ENCODE peak calls at places on chromosomes 6 and 20, in seven cellular contexts. One of them, this sample, is unnamed.

GRCh38 chr20:44187054-44187762 is at the start of gene JPH2:
- DNase-seq in neuronal stem cell: no peak
- DNase-seq in GM23248: peak; percentile 89
- DNase-seq in thyroid gland: peak; percentile 33
- DNase-seq in CD8-positive, alpha-beta memory T cell: no peak
- DNase-seq in neural progenitor cell: peak; percentile 59
- DNase-seq in upper lobe of right lung: no peak
- DNase-seq in this sample: peak; percentile 47

GRCh38 chr6:6003334-6004146 is 3.2 kb downstream of the NRN1 start:
- DNase-seq in thyroid gland: no peak
- DNase-seq in neuronal stem cell: no peak
- DNase-seq in GM23248: peak; percentile 77
- DNase-seq in CD8-positive, alpha-beta memory T cell: no peak
- DNase-seq in upper lobe of right lung: no peak
- DNase-seq in neural progenitor cell: peak; percentile 85
- DNase-seq in this sample: no peak

GRCh38 chr6:35776364-35777215 is at the start of gene CLPSL2:
- DNase-seq in upper lobe of right lung: peak; percentile 67
- DNase-seq in neural progenitor cell: peak; percentile 71
- DNase-seq in GM23248: peak; percentile 37
- DNase-seq in neuronal stem cell: no peak
- DNase-seq in CD8-positive, alpha-beta memory T cell: no peak
- DNase-seq in thyroid gland: peak; percentile 26
- DNase-seq in this sample: peak; percentile 41

GRCh38 chr6:39786636-39787035 is 5.5 kb upstream of the DAAM2 start:
- DNase-seq in neural progenitor cell: no peak
- DNase-seq in CD8-positive, alpha-beta memory T cell: no peak
- DNase-seq in upper lobe of right lung: no peak
- DNase-seq in thyroid gland: no peak
- DNase-seq in GM23248: no peak
- DNase-seq in neuronal stem cell: no peak
- DNase-seq in this sample: no peak

GRCh38 chr20:47950103-47950502 is 164.8 kb upstream of the SULF2 start:
- DNase-seq in upper lobe of right lung: no peak
- DNase-seq in CD8-positive, alpha-beta memory T cell: no peak
- DNase-seq in neuronal stem cell: no peak
- DNase-seq in thyroid gland: no peak
- DNase-seq in neural progenitor cell: no peak
- DNase-seq in GM23248: peak; percentile 15
- DNase-seq in this sample: peak; percentile 9

GRCh38 chr6:34560366-34561226 is 4.5 kb upstream of the SPDEF start:
- DNase-seq in neuronal stem cell: no peak
- DNase-seq in CD8-positive, alpha-beta memory T cell: no peak
- DNase-seq in thyroid gland: no peak
- DNase-seq in upper lobe of right lung: no peak
- DNase-seq in neural progenitor cell: no peak
- DNase-seq in GM23248: peak; percentile 51
- DNase-seq in this sample: no peak

GRCh38 chr6:75368151-75368779 is 83.7 kb upstream of the TMEM30A start:
- DNase-seq in CD8-positive, alpha-beta memory T cell: no peak
- DNase-seq in GM23248: no peak
- DNase-seq in upper lobe of right lung: no peak
- DNase-seq in neural progenitor cell: peak; percentile 76
- DNase-seq in thyroid gland: peak; percentile 49
- DNase-seq in neuronal stem cell: peak; percentile 33
- DNase-seq in this sample: peak; percentile 52

GRCh38 chr20:32440758-32441078 is 82.6 kb downstream of the ASXL1 start:
- DNase-seq in CD8-positive, alpha-beta memory T cell: no peak
- DNase-seq in upper lobe of right lung: no peak
- DNase-seq in neuronal stem cell: no peak
- DNase-seq in thyroid gland: no peak
- DNase-seq in GM23248: no peak
- DNase-seq in neural progenitor cell: no peak
- DNase-seq in this sample: no peak

GRCh38 chr6:132003516-132004178 is 52.5 kb upstream of the CCN2 start:
- DNase-seq in thyroid gland: no peak
- DNase-seq in GM23248: no peak
- DNase-seq in CD8-positive, alpha-beta memory T cell: no peak
- DNase-seq in neural progenitor cell: no peak
- DNase-seq in upper lobe of right lung: no peak
- DNase-seq in neuronal stem cell: no peak
- DNase-seq in this sample: no peak

GRCh38 chr20:35317416-35317815 is 25.2 kb upstream of the FAM83C start:
- DNase-seq in neuronal stem cell: no peak
- DNase-seq in CD8-positive, alpha-beta memory T cell: no peak
- DNase-seq in upper lobe of right lung: no peak
- DNase-seq in thyroid gland: no peak
- DNase-seq in GM23248: no peak
- DNase-seq in neural progenitor cell: no peak
- DNase-seq in this sample: no peak

GRCh38 chr6:148470606-148471299 is 128.1 kb downstream of the SASH1 start:
- DNase-seq in upper lobe of right lung: no peak
- DNase-seq in GM23248: no peak
- DNase-seq in neural progenitor cell: no peak
- DNase-seq in CD8-positive, alpha-beta memory T cell: no peak
- DNase-seq in thyroid gland: no peak
- DNase-seq in neuronal stem cell: no peak
- DNase-seq in this sample: no peak

GRCh38 chr20:59164681-59165388 is 1.2 kb downstream of the ZNF831 start:
- DNase-seq in upper lobe of right lung: no peak
- DNase-seq in neuronal stem cell: no peak
- DNase-seq in CD8-positive, alpha-beta memory T cell: no peak
- DNase-seq in neural progenitor cell: no peak
- DNase-seq in GM23248: no peak
- DNase-seq in thyroid gland: no peak
- DNase-seq in this sample: no peak

GRCh38 chr20:34986311-34987287 is 30.9 kb downstream of the MYH7B start:
- DNase-seq in thyroid gland: no peak
- DNase-seq in upper lobe of right lung: no peak
- DNase-seq in neural progenitor cell: no peak
- DNase-seq in GM23248: no peak
- DNase-seq in neuronal stem cell: no peak
- DNase-seq in CD8-positive, alpha-beta memory T cell: no peak
- DNase-seq in this sample: no peak

GRCh38 chr20:1206749-1207148 is 3.5 kb downstream of the C20orf202 start:
- DNase-seq in CD8-positive, alpha-beta memory T cell: no peak
- DNase-seq in GM23248: peak; percentile 59
- DNase-seq in thyroid gland: no peak
- DNase-seq in neuronal stem cell: no peak
- DNase-seq in neural progenitor cell: no peak
- DNase-seq in upper lobe of right lung: no peak
- DNase-seq in this sample: no peak

GRCh38 chr20:54068966-54069365 is 1.4 kb downstream of the BCAS1 start:
- DNase-seq in GM23248: no peak
- DNase-seq in neuronal stem cell: no peak
- DNase-seq in thyroid gland: no peak
- DNase-seq in CD8-positive, alpha-beta memory T cell: no peak
- DNase-seq in neural progenitor cell: no peak
- DNase-seq in upper lobe of right lung: no peak
- DNase-seq in this sample: no peak

GRCh38 chr6:45746046-45746445 is 269.6 kb downstream of the CLIC5 start:
- DNase-seq in CD8-positive, alpha-beta memory T cell: no peak
- DNase-seq in thyroid gland: no peak
- DNase-seq in upper lobe of right lung: no peak
- DNase-seq in GM23248: peak; percentile 48
- DNase-seq in neuronal stem cell: no peak
- DNase-seq in neural progenitor cell: no peak
- DNase-seq in this sample: no peak

GRCh38 chr6:44966449-44967091 is 361.6 kb upstream of the RUNX2 start:
- DNase-seq in upper lobe of right lung: no peak
- DNase-seq in thyroid gland: no peak
- DNase-seq in CD8-positive, alpha-beta memory T cell: no peak
- DNase-seq in neural progenitor cell: no peak
- DNase-seq in neuronal stem cell: no peak
- DNase-seq in GM23248: peak; percentile 54
- DNase-seq in this sample: no peak

GRCh38 chr6:2225422-2226392 is 19.7 kb downstream of the GMDS start:
- DNase-seq in thyroid gland: no peak
- DNase-seq in GM23248: peak; percentile 27
- DNase-seq in neuronal stem cell: no peak
- DNase-seq in neural progenitor cell: no peak
- DNase-seq in CD8-positive, alpha-beta memory T cell: no peak
- DNase-seq in upper lobe of right lung: no peak
- DNase-seq in this sample: peak; percentile 62

GRCh38 chr20:35907017-35907685 is 47.2 kb downstream of the SCAND1 start:
- DNase-seq in neuronal stem cell: no peak
- DNase-seq in upper lobe of right lung: no peak
- DNase-seq in neural progenitor cell: no peak
- DNase-seq in CD8-positive, alpha-beta memory T cell: no peak
- DNase-seq in GM23248: no peak
- DNase-seq in thyroid gland: no peak
- DNase-seq in this sample: no peak

GRCh38 chr6:111872521-111873177 is 603 bp downstream of the FYN start:
- DNase-seq in neural progenitor cell: peak; percentile 77
- DNase-seq in GM23248: peak; percentile 67
- DNase-seq in thyroid gland: peak; percentile 31
- DNase-seq in neuronal stem cell: peak; percentile 49
- DNase-seq in CD8-positive, alpha-beta memory T cell: peak; percentile 86
- DNase-seq in upper lobe of right lung: no peak
- DNase-seq in this sample: no peak

GRCh38 chr6:49004806-49005205 is 458.2 kb downstream of the MMUT start:
- DNase-seq in CD8-positive, alpha-beta memory T cell: no peak
- DNase-seq in upper lobe of right lung: no peak
- DNase-seq in thyroid gland: no peak
- DNase-seq in neural progenitor cell: no peak
- DNase-seq in neuronal stem cell: no peak
- DNase-seq in GM23248: no peak
- DNase-seq in this sample: no peak

GRCh38 chr20:6863355-6863754 is 95.9 kb downstream of the BMP2 start:
- DNase-seq in upper lobe of right lung: no peak
- DNase-seq in CD8-positive, alpha-beta memory T cell: no peak
- DNase-seq in neural progenitor cell: no peak
- DNase-seq in GM23248: no peak
- DNase-seq in neuronal stem cell: no peak
- DNase-seq in thyroid gland: no peak
- DNase-seq in this sample: no peak

GRCh38 chr20:20744170-20744725 is 31.8 kb upstream of the RALGAPA2 start:
- DNase-seq in GM23248: no peak
- DNase-seq in neural progenitor cell: no peak
- DNase-seq in thyroid gland: peak; percentile 17
- DNase-seq in CD8-positive, alpha-beta memory T cell: no peak
- DNase-seq in upper lobe of right lung: no peak
- DNase-seq in neuronal stem cell: no peak
- DNase-seq in this sample: no peak

GRCh38 chr6:117976030-117976651 is 69.1 kb downstream of the SLC35F1 start:
- DNase-seq in thyroid gland: no peak
- DNase-seq in CD8-positive, alpha-beta memory T cell: no peak
- DNase-seq in GM23248: peak; percentile 60
- DNase-seq in neural progenitor cell: peak; percentile 82
- DNase-seq in upper lobe of right lung: no peak
- DNase-seq in neuronal stem cell: peak; percentile 54
- DNase-seq in this sample: no peak

GRCh38 chr6:117389227-117390057 is 36.3 kb downstream of the ROS1 start:
- DNase-seq in neuronal stem cell: no peak
- DNase-seq in GM23248: peak; percentile 56
- DNase-seq in CD8-positive, alpha-beta memory T cell: no peak
- DNase-seq in upper lobe of right lung: no peak
- DNase-seq in neural progenitor cell: no peak
- DNase-seq in thyroid gland: no peak
- DNase-seq in this sample: no peak

GRCh38 chr6:157808405-157808950 is 14.6 kb upstream of the SNX9 start:
- DNase-seq in thyroid gland: peak; percentile 33
- DNase-seq in GM23248: no peak
- DNase-seq in upper lobe of right lung: no peak
- DNase-seq in neural progenitor cell: no peak
- DNase-seq in CD8-positive, alpha-beta memory T cell: no peak
- DNase-seq in neuronal stem cell: no peak
- DNase-seq in this sample: no peak
- H3K27ac ChIP-seq in thyroid gland: no peak overlapping the region
- H3K27ac ChIP-seq in GM23248: no peak overlapping the region
- H3K27ac ChIP-seq in upper lobe of right lung: no peak overlapping the region
- H3K27ac ChIP-seq in neural progenitor cell: no peak overlapping the region
- H3K27ac ChIP-seq in CD8-positive, alpha-beta memory T cell: no peak overlapping the region
- H3K27ac ChIP-seq in neuronal stem cell: no peak overlapping the region
- H3K27ac ChIP-seq in this sample: no peak overlapping the region

GRCh38 chr6:121759370-121759769 is 323.9 kb downstream of the GJA1 start:
- DNase-seq in neuronal stem cell: no peak
- DNase-seq in upper lobe of right lung: no peak
- DNase-seq in thyroid gland: no peak
- DNase-seq in GM23248: no peak
- DNase-seq in CD8-positive, alpha-beta memory T cell: no peak
- DNase-seq in neural progenitor cell: no peak
- DNase-seq in this sample: no peak
- H3K4me3 ChIP-seq in neuronal stem cell: no peak overlapping the region
- H3K4me3 ChIP-seq in upper lobe of right lung: no peak overlapping the region
- H3K4me3 ChIP-seq in thyroid gland: no peak overlapping the region
- H3K4me3 ChIP-seq in GM23248: no peak overlapping the region
- H3K4me3 ChIP-seq in CD8-positive, alpha-beta memory T cell: no peak overlapping the region
- H3K4me3 ChIP-seq in neural progenitor cell: no peak overlapping the region
- H3K4me3 ChIP-seq in this sample: no peak overlapping the region

DNA sequence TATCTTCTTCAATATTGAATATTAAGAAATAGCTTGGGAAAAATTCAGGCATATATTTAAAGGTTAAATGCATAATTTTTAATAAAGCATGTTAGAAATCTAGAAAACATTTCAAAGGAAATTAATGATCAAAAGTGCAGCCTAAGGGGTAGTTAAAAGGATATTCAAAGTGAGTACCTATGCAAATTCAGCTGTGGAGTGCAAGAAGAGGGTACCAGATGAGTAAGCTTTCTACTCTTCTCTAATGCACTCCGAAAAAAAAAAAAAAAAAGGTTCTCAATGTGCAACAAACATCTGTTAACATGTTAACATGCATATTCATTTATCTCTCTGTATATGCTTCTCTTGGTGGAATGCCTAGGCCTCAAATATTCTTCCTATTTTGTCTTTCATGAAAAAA is 32.0 kb upstream of the KATNA1 start:
- DNase-seq in neuronal stem cell: no peak
- DNase-seq in GM23248: no peak
- DNase-seq in upper lobe of right lung: no peak
- DNase-seq in CD8-positive, alpha-beta memory T cell: no peak
- DNase-seq in thyroid gland: no peak
- DNase-seq in neural progenitor cell: no peak
- DNase-seq in this sample: no peak
- H3K27ac ChIP-seq in neuronal stem cell: no peak overlapping the region
- H3K27ac ChIP-seq in GM23248: no peak overlapping the region
- H3K27ac ChIP-seq in upper lobe of right lung: no peak overlapping the region
- H3K27ac ChIP-seq in CD8-positive, alpha-beta memory T cell: no peak overlapping the region
- H3K27ac ChIP-seq in thyroid gland: no peak overlapping the region
- H3K27ac ChIP-seq in neural progenitor cell: no peak overlapping the region
- H3K27ac ChIP-seq in this sample: no peak overlapping the region

GRCh38 chr20:23047001-23047737 is 2.3 kb downstream of the THBD start:
- DNase-seq in CD8-positive, alpha-beta memory T cell: no peak
- DNase-seq in neural progenitor cell: no peak
- DNase-seq in upper lobe of right lung: no peak
- DNase-seq in thyroid gland: peak; percentile 69
- DNase-seq in GM23248: no peak
- DNase-seq in neuronal stem cell: no peak
- DNase-seq in this sample: no peak
- H3K4me3 ChIP-seq in CD8-positive, alpha-beta memory T cell: no peak overlapping the region
- H3K4me3 ChIP-seq in neural progenitor cell: no peak overlapping the region
- H3K4me3 ChIP-seq in upper lobe of right lung: peak overlapping the region; percentile 68
- H3K4me3 ChIP-seq in thyroid gland: no peak overlapping the region
- H3K4me3 ChIP-seq in GM23248: peak overlapping the region; percentile 77
- H3K4me3 ChIP-seq in neuronal stem cell: peak overlapping the region; percentile 43
- H3K4me3 ChIP-seq in this sample: no peak overlapping the region

DNA sequence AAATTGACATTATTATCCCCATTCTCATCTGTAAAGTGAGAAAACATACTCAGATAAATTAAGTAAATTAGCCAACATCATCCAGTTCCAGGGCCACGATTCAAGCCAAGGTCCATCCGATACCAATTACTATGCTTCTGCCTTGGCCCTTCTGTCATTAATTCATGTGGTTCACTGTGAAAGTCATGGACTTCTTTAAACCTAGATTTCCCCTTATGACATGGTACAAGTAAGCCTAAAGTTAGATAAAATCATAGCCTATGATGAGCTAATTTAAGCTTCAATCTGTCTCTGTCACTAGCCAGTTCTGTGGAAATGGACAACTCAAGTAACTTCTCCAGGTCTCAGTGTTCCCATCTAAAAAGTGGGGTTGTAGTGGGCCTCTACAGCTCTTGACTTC is 225.5 kb upstream of the MARCKS start:
- DNase-seq in thyroid gland: no peak
- DNase-seq in neural progenitor cell: no peak
- DNase-seq in neuronal stem cell: no peak
- DNase-seq in CD8-positive, alpha-beta memory T cell: no peak
- DNase-seq in GM23248: peak; percentile 24
- DNase-seq in upper lobe of right lung: no peak
- DNase-seq in this sample: no peak
- H3K27ac ChIP-seq in thyroid gland: no peak overlapping the region
- H3K27ac ChIP-seq in neural progenitor cell: no peak overlapping the region
- H3K27ac ChIP-seq in neuronal stem cell: no peak overlapping the region
- H3K27ac ChIP-seq in CD8-positive, alpha-beta memory T cell: no peak overlapping the region
- H3K27ac ChIP-seq in GM23248: peak overlapping the region; percentile 89
- H3K27ac ChIP-seq in upper lobe of right lung: peak overlapping the region; percentile 69
- H3K27ac ChIP-seq in this sample: peak overlapping the region; percentile 69

This sample was measured in body of pancreas.